ENCODE peak calls at places on chromosomes 3 and 15, in five cellular contexts. X is fibroblast of lung, C is stomach, A is astrocyte of the cerebellum, D is astrocyte of the spinal cord. M is an unnamed sample.

GRCh38 chr3:188230962-188231361 is 77.0 kb downstream of the LPP start:
- DNase-seq in X (no peak), A (no peak), D (no peak), C (no peak), M (no peak)

GRCh38 chr3:4271834-4272233 is 31.3 kb upstream of the SETMAR start:
- DNase-seq in C (no peak), D (peak; percentile 52), A (peak; percentile 42), X (peak; percentile 49), M (no peak)

GRCh38 chr3:82163907-82164520 is 402.6 kb upstream of the GBE1 start:
- DNase-seq in X (peak; percentile 34), C (no peak), A (no peak), D (peak; percentile 36), M (no peak)

GRCh38 chr3:76198086-76198485 is 412.7 kb upstream of the ZNF717 start:
- DNase-seq in A (no peak), X (no peak), D (no peak), C (no peak), M (no peak)

GRCh38 chr3:29475854-29476253 is 195.0 kb downstream of the RBMS3 start:
- DNase-seq in D (no peak), X (no peak), C (no peak), A (no peak), M (no peak)

GRCh38 chr15:58115692-58116091 is 22.5 kb upstream of the AQP9 start:
- DNase-seq in D (peak; percentile 4), X (peak; percentile 22), A (no peak), C (no peak), M (no peak)

GRCh38 chr3:111808439-111808838 is 50.6 kb upstream of the PHLDB2 start:
- DNase-seq in D (no peak), X (peak; percentile 19), C (no peak), A (no peak), M (peak; percentile 64)

GRCh38 chr3:23748398-23749110 is 57.2 kb upstream of the UBE2E1 start:
- DNase-seq in A (no peak), C (no peak), D (no peak), X (peak; percentile 86), M (no peak)

GRCh38 chr3:178386880-178387279 is 149.4 kb upstream of the KCNMB2 start:
- DNase-seq in D (no peak), C (no peak), X (no peak), A (no peak), M (no peak)

GRCh38 chr15:57652481-57652880 is 54.0 kb upstream of the POLR2M start:
- DNase-seq in C (no peak), A (no peak), D (no peak), X (no peak), M (no peak)

GRCh38 chr15:98154863-98155262 is 194.4 kb downstream of the ARRDC4 start:
- DNase-seq in D (peak; percentile 44), C (no peak), X (peak; percentile 22), A (peak; percentile 35), M (peak; percentile 3)

GRCh38 chr15:29815000-29815704 is 7.1 kb downstream of the TJP1 start:
- DNase-seq in A (no peak), X (peak; percentile 55), C (no peak), D (peak; percentile 52), M (no peak)

GRCh38 chr3:13021934-13022265 is 51.3 kb downstream of the IQSEC1 start:
- DNase-seq in C (no peak), D (no peak), X (no peak), A (no peak), M (no peak)
- H3K4me3 ChIP-seq in C (no peak overlapping the region), D (peak overlapping the region; percentile 27), X (no peak overlapping the region), A (peak overlapping the region; percentile 29), M (no peak overlapping the region)

GRCh38 chr3:127961124-127961523 is 46.1 kb downstream of the KBTBD12 start:
- DNase-seq in C (no peak), X (no peak), D (no peak), A (no peak), M (no peak)

GRCh38 chr3:127959041-127959440 is 44.0 kb downstream of the KBTBD12 start:
- DNase-seq in D (no peak), A (no peak), C (no peak), X (no peak), M (no peak)

GRCh38 chr3:127961963-127962362 is 46.9 kb downstream of the KBTBD12 start:
- DNase-seq in X (no peak), D (peak; percentile 22), C (peak; percentile 37), A (no peak), M (peak; percentile 13)

GRCh38 chr3:127962937-127963336 is 47.9 kb downstream of the KBTBD12 start:
- DNase-seq in D (no peak), X (no peak), C (no peak), A (no peak), M (no peak)

GRCh38 chr3:127959873-127960272 is 44.8 kb downstream of the KBTBD12 start:
- DNase-seq in D (peak; percentile 40), A (no peak), X (peak; percentile 43), C (peak; percentile 56), M (no peak)
- TF ChIP-seq CTCF in D (peak; percentile 62), A (peak; percentile 40), X (peak; percentile 47), C (peak; percentile 37), M (peak; percentile 72)

GRCh38 chr15:31080618-31081017 is 20.9 kb downstream of the TRPM1 start:
- DNase-seq in A (no peak), X (peak; percentile 48), C (peak; percentile 81), D (no peak), M (no peak)
- H3K4me3 ChIP-seq in A (peak overlapping the region; percentile 7), X (no peak overlapping the region), C (peak overlapping the region; percentile 15), D (no peak overlapping the region), M (peak overlapping the region; percentile 41)

DNA sequence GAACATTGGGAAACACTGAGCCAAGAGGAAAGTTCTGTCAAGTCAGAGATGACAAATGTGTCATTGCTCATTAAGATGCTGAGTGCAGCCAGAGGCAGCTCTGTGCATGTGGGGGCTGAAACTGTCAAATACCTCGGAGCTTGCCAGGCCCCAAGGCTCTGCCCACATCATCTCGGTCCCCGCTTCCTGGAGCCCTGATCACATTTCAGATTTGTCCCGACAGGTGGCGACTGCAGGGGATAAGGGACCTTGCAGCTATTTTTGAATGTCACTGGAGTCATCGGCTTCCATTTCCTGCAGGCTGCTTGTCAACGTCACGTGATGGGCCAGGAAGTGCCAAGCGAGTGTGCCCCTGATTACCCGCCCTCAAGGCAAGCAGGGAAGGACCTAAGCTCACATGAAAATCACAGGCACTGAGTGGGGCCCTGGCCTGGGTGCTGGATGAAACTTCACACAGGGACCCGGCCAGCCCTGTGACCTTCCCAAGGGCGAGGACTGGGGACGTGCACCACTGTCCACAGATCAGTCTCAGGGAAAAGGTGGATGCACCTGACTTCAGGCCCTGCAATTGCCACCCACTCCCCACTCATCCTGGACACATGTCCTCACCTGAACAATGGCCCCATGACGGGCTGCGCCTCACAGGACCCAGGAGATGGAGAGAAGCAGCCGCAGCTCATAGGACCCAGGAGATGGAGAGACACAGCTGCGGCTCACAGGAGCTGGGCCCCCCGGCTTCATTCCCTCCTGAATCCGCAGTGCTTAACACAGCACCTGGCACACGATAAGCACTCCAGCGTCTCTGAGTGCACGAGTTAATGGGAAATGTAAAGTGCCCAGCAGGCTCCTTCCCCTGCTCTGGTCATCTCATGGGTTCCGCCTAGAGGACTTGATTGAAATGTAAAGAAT is 73.4 kb downstream of the NUP210 start:
- DNase-seq in D (no peak), X (no peak), A (no peak), C (peak; percentile 29), M (no peak)
- TF ChIP-seq CTCF in D (no peak), X (no peak), A (no peak), C (no peak), M (no peak)

GRCh38 chr15:100596792-100597191 is 5.2 kb downstream of the LINS1 start:
- DNase-seq in C (peak; percentile 26), D (peak; percentile 36), A (no peak), X (no peak), M (no peak)

GRCh38 chr15:100598655-100599054 is 3.3 kb downstream of the LINS1 start:
- DNase-seq in A (no peak), X (no peak), D (no peak), C (no peak), M (no peak)

GRCh38 chr15:100595964-100596363 is 6.0 kb downstream of the LINS1 start:
- DNase-seq in C (no peak), X (no peak), A (no peak), D (no peak), M (no peak)

GRCh38 chr15:100601158-100601557 is 826 bp downstream of the LINS1 start:
- DNase-seq in X (no peak), D (no peak), A (no peak), C (no peak), M (no peak)

DNA sequence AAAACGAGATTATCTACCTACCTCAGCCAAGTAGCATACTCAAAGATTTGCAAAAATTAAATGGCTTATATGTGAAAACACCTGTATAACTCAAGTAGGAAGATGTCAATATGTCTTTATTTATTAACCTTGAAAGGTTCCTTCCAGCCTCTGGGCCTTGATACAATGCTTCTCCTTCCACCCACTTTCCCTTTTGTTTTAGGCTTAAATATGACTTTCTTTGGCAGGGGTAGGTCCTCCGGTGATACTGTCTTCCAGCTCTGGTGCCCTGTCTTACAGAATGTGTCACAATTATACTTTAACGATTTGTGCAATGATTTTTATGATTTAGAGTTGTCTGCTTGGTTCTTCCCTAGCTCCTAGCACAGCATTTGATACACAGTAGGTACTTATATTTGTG is 4.1 kb downstream of the LINS1 start:
- DNase-seq in D (no peak), X (no peak), A (no peak), C (no peak), M (no peak)
- H3K4me3 ChIP-seq in D (no peak overlapping the region), X (no peak overlapping the region), A (no peak overlapping the region), C (no peak overlapping the region), M (no peak overlapping the region)

DNA sequence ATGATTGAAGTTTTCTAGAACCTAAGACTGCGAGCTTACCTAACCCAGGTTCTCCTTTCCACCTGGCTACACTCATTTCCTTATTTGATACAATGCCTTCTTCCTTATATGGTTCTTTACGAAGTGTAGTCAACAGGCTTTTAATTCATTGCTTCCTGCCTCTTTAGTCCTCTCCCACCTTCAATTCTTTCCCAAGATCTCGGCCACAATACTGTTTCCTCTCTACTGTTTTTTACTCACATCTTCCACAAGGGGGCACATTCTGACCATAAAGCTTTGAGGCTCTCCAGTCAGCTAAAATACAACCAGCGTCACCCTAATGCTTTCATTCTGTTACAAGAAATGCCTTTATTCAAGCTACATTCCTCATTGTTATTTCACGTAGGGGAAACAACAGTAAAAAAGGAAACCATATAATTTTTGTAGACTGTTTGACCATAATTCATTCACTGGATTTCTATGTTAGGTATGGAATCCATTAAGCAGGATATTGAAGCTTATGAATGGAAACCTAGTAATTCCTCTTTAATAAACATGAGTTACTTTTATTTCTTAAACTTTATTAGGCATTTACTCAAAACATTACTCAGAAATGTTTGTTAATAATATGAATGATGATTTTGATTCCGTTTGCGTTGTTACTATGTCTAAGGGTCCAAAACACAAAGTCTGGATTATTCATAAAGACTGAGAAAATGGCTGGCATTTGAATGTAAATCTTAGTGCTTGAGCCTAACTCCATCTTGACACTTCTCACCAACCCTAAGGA is 29.5 kb upstream of the VEPH1 start:
- DNase-seq in X (peak; percentile 96), D (peak; percentile 93), C (no peak), A (peak; percentile 85), M (peak; percentile 60)
- TF ChIP-seq CTCF in X (peak; percentile 72), D (peak; percentile 71), C (peak; percentile 55), A (peak; percentile 80), M (peak; percentile 86)

DNA sequence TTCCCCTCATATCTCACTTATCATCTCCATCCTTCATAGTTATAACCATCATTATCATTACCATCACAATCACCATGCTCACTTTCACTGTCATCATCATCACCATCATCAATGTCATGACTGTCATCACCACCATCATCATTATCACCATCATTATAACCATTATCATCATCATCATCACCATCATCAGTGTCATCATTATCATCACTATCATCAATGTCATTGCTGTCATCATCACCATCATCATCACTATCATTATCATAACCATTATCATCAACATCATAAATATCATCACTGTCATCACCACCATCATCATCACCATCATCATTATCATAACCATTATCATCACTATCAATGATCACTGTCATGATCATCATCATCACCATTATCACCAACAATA is 44.1 kb downstream of the SSUH2 start:
- DNase-seq in C (no peak), D (no peak), A (no peak), X (no peak), M (no peak)
- H3K4me3 ChIP-seq in C (no peak overlapping the region), D (no peak overlapping the region), A (no peak overlapping the region), X (no peak overlapping the region), M (no peak overlapping the region)

M was measured in epithelial cell of proximal tubule.